ENCODE peak calls at places on chromosome 2, in ten cellular contexts. M, N, S, H, T, Y, O, B, U and A are unnamed samples. For H3K4me1, the result is how much of the 10 kb centered on the place peaks cover.

GRCh38 chr2:228847684-228848083 is 423.4 kb downstream of the PID1 start:
- DNase-seq in M (no peak), N (no peak), S (no peak), H (no peak), T (no peak), Y (no peak), O (no peak), B (no peak), U (no peak), A (no peak)

GRCh38 chr2:217918220-217919024 is 84.4 kb downstream of the TNS1 start:
- DNase-seq in M (no peak), N (peak), S (no peak), H (peak), T (no peak), Y (no peak), O (no peak), B (peak), U (no peak), A (peak)

GRCh38 chr2:235498556-235499305 is 4.9 kb downstream of the AGAP1 start:
- DNase-seq in M (no peak), N (no peak), S (no peak), H (no peak), T (no peak), Y (no peak), O (no peak), B (no peak), U (no peak), A (no peak)

GRCh38 chr2:25825238-25825637 is 53.0 kb downstream of the ASXL2 start:
- DNase-seq in M (no peak), N (no peak), S (no peak), H (no peak), T (no peak), Y (no peak), O (no peak), B (no peak), U (no peak), A (no peak)

GRCh38 chr2:46326231-46326980 is 29.2 kb downstream of the EPAS1 start:
- DNase-seq in M (no peak), N (no peak), S (no peak), H (peak), T (no peak), Y (no peak), O (no peak), B (peak), U (peak), A (no peak)

GRCh38 chr2:204335642-204336041 is 209.6 kb upstream of the PARD3B start:
- DNase-seq in M (no peak), N (no peak), S (no peak), H (no peak), T (no peak), Y (no peak), O (no peak), B (no peak), U (no peak), A (no peak)

GRCh38 chr2:105082107-105082506 is 44.2 kb downstream of the MRPS9 start:
- DNase-seq in M (no peak), N (no peak), S (no peak), H (no peak), T (no peak), Y (no peak), O (no peak), B (no peak), U (no peak), A (no peak)

GRCh38 chr2:30398488-30398887 is 48.6 kb upstream of the LCLAT1 start:
- DNase-seq in M (no peak), N (no peak), S (no peak), H (no peak), T (no peak), Y (no peak), O (no peak), B (no peak), U (no peak), A (no peak)

GRCh38 chr2:100580474-100581264 is 17.9 kb downstream of the PDCL3 start:
- DNase-seq in M (no peak), N (no peak), S (no peak), H (no peak), T (no peak), Y (no peak), O (no peak), B (no peak), U (peak), A (no peak)

GRCh38 chr2:43251171-43251731 is 24.8 kb upstream of the ZFP36L2 start:
- DNase-seq in M (no peak), N (no peak), S (no peak), H (peak), T (no peak), Y (no peak), O (no peak), B (no peak), U (no peak), A (no peak)

GRCh38 chr2:197487385-197487784 is 12.3 kb downstream of the HSPD1 start:
- DNase-seq in M (no peak), N (no peak), S (no peak), H (no peak), T (no peak), Y (no peak), O (no peak), B (no peak), U (no peak), A (no peak)

GRCh38 chr2:104599802-104600510 is 254.0 kb upstream of the POU3F3 start:
- DNase-seq in M (no peak), N (no peak), S (no peak), H (no peak), T (no peak), Y (no peak), O (no peak), B (no peak), U (no peak), A (no peak)

GRCh38 chr2:105517814-105518705 is 119.2 kb upstream of the FHL2 start:
- DNase-seq in M (peak), N (no peak), S (no peak), H (no peak), T (no peak), Y (peak), O (no peak), B (no peak), U (peak), A (peak)

GRCh38 chr2:219836647-219837177 is 209.3 kb downstream of the SLC4A3 start:
- DNase-seq in M (no peak), N (peak), S (no peak), H (peak), T (no peak), Y (no peak), O (no peak), B (no peak), U (no peak), A (no peak)

GRCh38 chr2:98737848-98738247 is 6.9 kb upstream of the MGAT4A start:
- DNase-seq in M (no peak), N (no peak), S (no peak), H (no peak), T (no peak), Y (no peak), O (no peak), B (no peak), U (no peak), A (no peak)

GRCh38 chr2:74706741-74707140 is 52.7 kb downstream of the SEMA4F start:
- DNase-seq in M (no peak), N (no peak), S (no peak), H (no peak), T (no peak), Y (no peak), O (no peak), B (no peak), U (peak), A (no peak)

GRCh38 chr2:121286506-121286905 is 1.5 kb upstream of the TFCP2L1 start:
- DNase-seq in M (no peak), N (no peak), S (no peak), H (no peak), T (no peak), Y (no peak), O (no peak), B (no peak), U (no peak), A (no peak)

GRCh38 chr2:149040451-149040850 is 2.0 kb downstream of the LYPD6B start:
- DNase-seq in M (no peak), N (peak), S (no peak), H (peak), T (no peak), Y (no peak), O (peak), B (peak), U (peak), A (no peak)

GRCh38 chr2:147800316-147800715 is 44.5 kb upstream of the ACVR2A start:
- DNase-seq in M (no peak), N (no peak), S (no peak), H (no peak), T (no peak), Y (no peak), O (no peak), B (no peak), U (no peak), A (no peak)

GRCh38 chr2:25356088-25356487 is 14.4 kb upstream of the DNMT3A start:
- DNase-seq in M (no peak), N (no peak), S (no peak), H (no peak), T (no peak), Y (no peak), O (no peak), B (no peak), U (no peak), A (no peak)

GRCh38 chr2:237534380-237534779 is 32.0 kb upstream of the PRLH start:
- DNase-seq in M (no peak), N (no peak), S (no peak), H (no peak), T (no peak), Y (no peak), O (no peak), B (no peak), U (no peak), A (no peak)

GRCh38 chr2:237535385-237536082 is 30.8 kb upstream of the PRLH start:
- DNase-seq in M (no peak), N (no peak), S (no peak), H (no peak), T (no peak), Y (no peak), O (no peak), B (peak), U (no peak), A (no peak)

GRCh38 chr2:237532225-237532624 is 34.1 kb upstream of the PRLH start:
- DNase-seq in M (no peak), N (no peak), S (no peak), H (no peak), T (no peak), Y (no peak), O (no peak), B (no peak), U (no peak), A (no peak)

GRCh38 chr2:237536083-237536415 is 30.3 kb upstream of the PRLH start:
- DNase-seq in M (no peak), N (no peak), S (no peak), H (no peak), T (no peak), Y (no peak), O (no peak), B (no peak), U (no peak), A (no peak)

GRCh38 chr2:237533668-237534138 is 32.7 kb upstream of the PRLH start:
- DNase-seq in M (no peak), N (no peak), S (no peak), H (no peak), T (no peak), Y (no peak), O (no peak), B (no peak), U (no peak), A (no peak)
- TF ChIP-seq EP300 in M (no peak), N (no peak), S (no peak), H (no peak), T (no peak), Y (no peak), O (no peak), B (no peak), U (no peak), A (no peak)

DNA sequence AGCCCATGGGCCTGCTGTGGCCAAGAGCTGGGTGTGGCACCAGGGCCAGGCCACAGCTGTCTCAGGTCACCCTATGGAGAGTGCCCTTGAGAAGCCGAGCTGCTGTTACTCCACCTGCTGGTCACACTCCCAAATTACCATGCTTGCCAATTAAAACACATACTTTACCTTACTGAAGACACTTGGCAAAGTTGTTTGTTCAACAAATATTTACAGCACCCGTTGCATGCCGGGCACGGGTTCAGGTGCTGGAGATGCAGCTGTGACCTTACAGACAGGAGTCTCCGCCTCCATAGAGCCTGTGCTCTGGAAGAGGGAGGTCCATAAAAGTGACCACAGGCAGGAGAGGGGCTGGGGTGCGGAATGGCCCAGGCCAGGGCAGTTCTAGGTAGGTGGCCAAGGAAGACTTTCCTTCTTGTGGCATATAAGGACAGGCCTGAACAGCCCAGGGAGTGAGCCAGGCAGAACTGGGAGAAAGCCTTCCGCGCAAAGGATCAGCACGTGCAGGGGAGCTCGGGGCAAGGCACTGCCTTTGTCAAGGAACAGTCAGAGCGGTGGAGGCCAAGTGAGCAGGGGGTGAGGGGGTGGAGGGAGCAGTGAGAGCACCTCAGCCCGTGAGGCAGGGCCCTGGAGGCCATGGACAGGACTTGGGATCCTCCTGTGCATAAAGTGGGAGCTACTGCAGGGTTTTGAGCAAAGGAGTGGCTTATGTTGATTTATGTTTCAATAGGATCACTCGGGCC is 23.6 kb upstream of the RBM44 start:
- DNase-seq in M (no peak), N (peak), S (no peak), H (peak), T (no peak), Y (peak), O (peak), B (peak), U (peak), A (no peak)
- TF ChIP-seq POLR2A in M (no peak), N (no peak), S (no peak), H (no peak), T (no peak), Y (no peak), O (no peak), B (no peak), U (no peak), A (no peak)

GRCh38 chr2:231668981-231669380 is 39.3 kb upstream of the PTMA start:
- DNase-seq in M (no peak), N (no peak), S (no peak), H (no peak), T (no peak), Y (no peak), O (no peak), B (no peak), U (no peak), A (no peak)
- H3K4me1 ChIP-seq in M (under half), N (under half), S (half or more), H (half or more), T (under half), Y (half or more), O (under half), B (half or more), U (half or more), A (half or more)

GRCh38 chr2:27776097-27776496 is 4.6 kb downstream of the MRPL33 start:
- DNase-seq in M (peak), N (no peak), S (no peak), H (no peak), T (peak), Y (no peak), O (no peak), B (no peak), U (no peak), A (peak)
- TF ChIP-seq EP300 in M (no peak), N (no peak), S (peak), H (no peak), T (no peak), Y (no peak), O (no peak), B (no peak), U (no peak), A (peak)

GRCh38 chr2:10042301-10043161 is 819 bp upstream of the KLF11 start:
- DNase-seq in M (peak), N (no peak), S (peak), H (peak), T (peak), Y (peak), O (no peak), B (peak), U (peak), A (peak)
- TF ChIP-seq POLR2A in M (no peak), N (no peak), S (no peak), H (no peak), T (no peak), Y (no peak), O (no peak), B (no peak), U (peak), A (peak)

GRCh38 chr2:65351234-65351947 is 81.0 kb downstream of the SPRED2 start:
- DNase-seq in M (no peak), N (no peak), S (no peak), H (no peak), T (no peak), Y (no peak), O (no peak), B (peak), U (peak), A (no peak)
- H3K4me1 ChIP-seq in M (under half), N (under half), S (under half), H (half or more), T (under half), Y (under half), O (under half), B (under half), U (under half), A (under half)

DNA sequence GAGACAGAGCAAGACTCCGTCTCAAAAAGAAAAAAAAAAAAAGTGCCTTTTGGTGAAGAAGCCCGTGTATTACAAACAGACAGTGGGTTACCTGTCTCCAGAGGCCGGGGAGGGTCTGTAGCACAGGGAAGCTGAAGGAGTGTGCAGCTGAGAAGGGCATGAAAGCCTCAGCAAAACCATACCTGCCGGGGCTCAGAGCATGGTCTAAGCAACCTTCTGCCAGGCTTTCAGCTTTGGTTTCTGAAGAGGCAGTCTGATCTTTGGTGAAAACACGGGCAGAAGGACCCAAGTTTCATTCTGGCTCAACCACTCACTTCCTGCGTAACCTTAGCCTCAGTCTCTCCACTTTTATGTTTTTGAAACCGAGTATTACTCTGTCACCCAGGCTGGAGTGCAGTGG is 21.5 kb downstream of the SH2D6 start:
- DNase-seq in M (no peak), N (no peak), S (no peak), H (no peak), T (no peak), Y (no peak), O (no peak), B (no peak), U (no peak), A (no peak)
- TF ChIP-seq EP300 in M (no peak), N (no peak), S (no peak), H (no peak), T (no peak), Y (no peak), O (no peak), B (no peak), U (no peak), A (no peak)

DNA sequence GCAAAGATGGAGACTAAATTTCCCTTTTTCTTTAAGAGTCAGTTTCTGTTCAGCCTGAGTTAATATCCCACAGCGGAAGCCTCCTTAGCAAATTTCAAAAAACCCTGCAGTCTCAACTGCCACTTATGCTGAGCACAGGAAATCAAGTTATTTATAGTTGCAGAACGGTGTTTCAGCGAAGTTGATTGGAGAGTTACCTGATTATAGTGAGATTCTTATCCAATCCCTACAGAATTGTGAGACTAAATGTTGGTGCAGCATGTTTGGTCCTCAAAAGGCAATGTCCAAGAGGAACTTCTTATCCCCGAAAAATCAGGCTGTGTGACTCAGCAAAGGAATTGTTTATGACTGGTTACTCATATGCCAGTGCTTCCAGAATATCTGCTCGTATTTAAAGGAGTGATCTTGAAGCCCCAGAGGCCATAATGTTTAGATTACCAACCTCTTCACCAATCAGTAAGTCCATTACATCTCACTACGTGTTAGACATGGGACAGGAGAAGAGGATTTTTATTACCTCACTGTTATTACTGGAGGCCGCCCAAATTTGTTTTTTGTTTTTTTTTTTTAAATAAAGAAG is 67.9 kb downstream of the LRRFIP1 start:
- DNase-seq in M (no peak), N (peak), S (no peak), H (no peak), T (no peak), Y (no peak), O (no peak), B (no peak), U (no peak), A (peak)
- TF ChIP-seq POLR2A in M (no peak), N (no peak), S (no peak), H (no peak), T (no peak), Y (no peak), O (no peak), B (no peak), U (peak), A (no peak)